ENCODE peak calls at places on chromosomes 7 and 10, in seven cellular contexts. B, K, C, W, P, H and A are unnamed samples.

GRCh38 chr7:29647020-29647654 is 83.5 kb downstream of the PRR15 start:
- DNase-seq in C (no peak), H (no peak), W (no peak), K (no peak), P (no peak), B (no peak), A (no peak)

GRCh38 chr10:46549171-46550075 is 7.0 kb downstream of the GPRIN2 start:
- DNase-seq in H (peak), P (no peak), W (no peak), K (no peak), C (no peak), B (no peak), A (no peak)

GRCh38 chr7:33766396-33766795 is 138.9 kb upstream of the BMPER start:
- DNase-seq in P (no peak), C (peak), B (no peak), K (no peak), H (no peak), W (no peak), A (no peak)

GRCh38 chr10:119501690-119502089 is 40.8 kb downstream of the RGS10 start:
- DNase-seq in K (no peak), B (no peak), C (no peak), P (no peak), W (no peak), H (no peak), A (no peak)

GRCh38 chr10:3225589-3225988 is 53.0 kb upstream of the PITRM1 start:
- DNase-seq in K (no peak), B (no peak), W (no peak), C (peak), H (no peak), P (no peak), A (no peak)

GRCh38 chr10:45380903-45381610 is 7.0 kb downstream of the ALOX5 start:
- DNase-seq in H (no peak), C (no peak), P (no peak), K (no peak), W (no peak), B (no peak), A (no peak)

GRCh38 chr10:22252801-22253577 is 35.2 kb upstream of the EBLN1 start:
- DNase-seq in W (no peak), C (no peak), B (peak), H (peak), P (peak), K (no peak), A (no peak)

GRCh38 chr7:36937754-36938551 is 213.7 kb upstream of the AOAH start:
- DNase-seq in W (no peak), H (no peak), P (peak), K (no peak), C (no peak), B (no peak), A (no peak)

GRCh38 chr10:33237736-33238624 is 96.5 kb downstream of the NRP1 start:
- DNase-seq in K (peak), P (no peak), W (no peak), H (no peak), B (no peak), C (peak), A (no peak)

GRCh38 chr7:78510580-78511188 is 712.1 kb downstream of the PHTF2 start:
- DNase-seq in C (peak), H (no peak), B (no peak), K (peak), W (peak), P (peak), A (peak)

GRCh38 chr7:1046722-1047679 is 2.7 kb downstream of the GPR146 start:
- DNase-seq in C (no peak), K (peak), W (no peak), B (no peak), H (no peak), P (no peak), A (no peak)